ENCODE peak calls at places on chromosomes 5 and 9, in five cellular contexts. B is WERI-Rb-1, F is suprapubic skin, J is heart right ventricle, D is fibroblast of pulmonary artery. L is an unnamed sample.

GRCh38 chr9:77544491-77545000 is 103.6 kb downstream of the GNA14 start:
- DNase-seq in B (no peak), F (no peak), J (no peak), D (peak; percentile 20), L (no peak)

GRCh38 chr5:175821790-175822211 is 49.6 kb upstream of the CPLX2 start:
- DNase-seq in B (no peak), F (no peak), J (no peak), D (no peak), L (no peak)

GRCh38 chr5:180168758-180169157 is 40.3 kb downstream of the RASGEF1C start:
- DNase-seq in B (no peak), F (no peak), J (no peak), D (no peak), L (no peak)

GRCh38 chr5:141050622-141051525 is at the start of gene PCDHB1:
- DNase-seq in B (peak; percentile 30), F (no peak), J (no peak), D (no peak), L (no peak)

GRCh38 chr5:135705230-135705631 is 126.4 kb upstream of the CXCL14 start:
- DNase-seq in B (no peak), F (no peak), J (no peak), D (no peak), L (no peak)

GRCh38 chr5:81533629-81534480 is 139.9 kb upstream of the ACOT12 start:
- DNase-seq in B (no peak), F (no peak), J (no peak), D (peak; percentile 7), L (no peak)

GRCh38 chr5:5784114-5784513 is 361.6 kb downstream of the ICE1 start:
- DNase-seq in B (no peak), F (no peak), J (no peak), D (no peak), L (no peak)

GRCh38 chr5:131671994-131672655 is 37.1 kb upstream of the RAPGEF6 start:
- DNase-seq in B (no peak), F (no peak), J (no peak), D (peak; percentile 96), L (peak; percentile 63)

GRCh38 chr5:66230551-66230950 is 86.5 kb downstream of the SREK1 start:
- DNase-seq in B (no peak), F (no peak), J (no peak), D (peak; percentile 21), L (no peak)

GRCh38 chr9:118686940-118687339 is 682.3 kb downstream of the BRINP1 start:
- DNase-seq in B (no peak), F (no peak), J (no peak), D (no peak), L (no peak)

GRCh38 chr5:87302061-87302460 is 34.4 kb downstream of the RASA1 start:
- DNase-seq in B (no peak), F (no peak), J (no peak), D (peak; percentile 47), L (no peak)

GRCh38 chr5:143016777-143017374 is 246.7 kb downstream of the ARHGAP26 start:
- DNase-seq in B (peak; percentile 51), F (no peak), J (no peak), D (peak; percentile 78), L (no peak)

GRCh38 chr5:95858023-95858461 is 35.5 kb upstream of the GLRX start:
- DNase-seq in B (no peak), F (peak; percentile 84), J (no peak), D (peak; percentile 96), L (no peak)

GRCh38 chr9:95753762-95754465 is 121.6 kb upstream of the ERCC6L2 start:
- DNase-seq in B (no peak), F (no peak), J (peak; percentile 34), D (no peak), L (peak; percentile 50)

GRCh38 chr5:112848116-112848811 is 12.8 kb upstream of the SRP19 start:
- DNase-seq in B (peak; percentile 15), F (no peak), J (no peak), D (peak; percentile 80), L (peak; percentile 36)

GRCh38 chr5:75933489-75933888 is 149.7 kb upstream of the SV2C start:
- DNase-seq in B (no peak), F (no peak), J (no peak), D (no peak), L (no peak)

GRCh38 chr9:95773061-95773433 is 102.4 kb upstream of the ERCC6L2 start:
- DNase-seq in B (no peak), F (no peak), J (no peak), D (no peak), L (no peak)

GRCh38 chr5:154573011-154573410 is 95.0 kb upstream of the HAND1 start:
- DNase-seq in B (no peak), F (no peak), J (no peak), D (no peak), L (no peak)

GRCh38 chr5:139895046-139895445 is 99.4 kb downstream of the PSD2 start:
- DNase-seq in B (no peak), F (no peak), J (no peak), D (no peak), L (no peak)

GRCh38 chr5:52743970-52744369 is 43.7 kb upstream of the ITGA1 start:
- DNase-seq in B (no peak), F (no peak), J (no peak), D (peak; percentile 42), L (no peak)

GRCh38 chr5:108459661-108460170 is 77.8 kb upstream of the FBXL17 start:
- DNase-seq in B (peak; percentile 23), F (no peak), J (no peak), D (no peak), L (no peak)

GRCh38 chr9:79154806-79155205 is 417.0 kb upstream of the TLE4 start:
- DNase-seq in B (no peak), F (no peak), J (no peak), D (peak; percentile 56), L (no peak)

GRCh38 chr5:23389543-23390215 is 117.7 kb upstream of the PRDM9 start:
- DNase-seq in B (no peak), F (no peak), J (no peak), D (peak; percentile 25), L (no peak)

GRCh38 chr5:127586371-127586770 is 62.5 kb upstream of the CTXN3 start:
- DNase-seq in B (no peak), F (no peak), J (no peak), D (peak; percentile 10), L (no peak)

GRCh38 chr5:117454716-117455212 is 880.1 kb upstream of the SEMA6A start:
- DNase-seq in B (peak; percentile 67), F (peak; percentile 65), J (no peak), D (peak; percentile 27), L (no peak)

GRCh38 chr9:134635431-134636141 is 6.0 kb upstream of the COL5A1 start:
- DNase-seq in B (no peak), F (peak; percentile 51), J (no peak), D (no peak), L (no peak)

DNA sequence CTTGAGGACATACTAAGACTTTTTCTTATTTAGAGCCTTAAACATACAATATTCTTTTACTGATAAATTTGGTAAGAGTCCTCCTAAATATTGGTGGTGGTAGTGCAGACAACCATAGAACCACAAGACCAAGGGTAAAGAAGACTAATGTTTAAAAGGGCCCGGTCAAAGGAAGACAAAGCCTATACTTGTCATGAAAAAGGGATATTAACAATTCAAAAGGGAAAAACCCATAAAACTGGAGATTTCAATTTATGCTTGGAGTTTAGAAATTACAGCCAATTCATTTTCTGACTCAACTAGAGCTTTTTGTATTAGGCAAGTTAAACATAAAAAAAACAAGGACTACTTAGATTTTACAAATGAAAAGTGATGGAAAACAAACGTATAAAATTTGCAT is 24.4 kb downstream of the FEM1C start:
- DNase-seq in B (no peak), F (no peak), J (no peak), D (no peak), L (no peak)
- TF ChIP-seq CTCF in B (no peak), F (no peak), J (no peak), D (no peak), L (no peak)

GRCh38 chr9:109064963-109065701 is 51.8 kb upstream of the CTNNAL1 start:
- DNase-seq in B (no peak), F (no peak), J (no peak), D (peak; percentile 11), L (no peak)

GRCh38 chr9:109068764-109069163 is 51.0 kb downstream of the TMEM245 start:
- DNase-seq in B (no peak), F (no peak), J (no peak), D (no peak), L (no peak)

GRCh38 chr9:109062543-109062942 is 49.2 kb upstream of the CTNNAL1 start:
- DNase-seq in B (no peak), F (no peak), J (no peak), D (no peak), L (no peak)

GRCh38 chr9:109060235-109060634 is 46.9 kb upstream of the CTNNAL1 start:
- DNase-seq in B (no peak), F (no peak), J (no peak), D (no peak), L (no peak)

DNA sequence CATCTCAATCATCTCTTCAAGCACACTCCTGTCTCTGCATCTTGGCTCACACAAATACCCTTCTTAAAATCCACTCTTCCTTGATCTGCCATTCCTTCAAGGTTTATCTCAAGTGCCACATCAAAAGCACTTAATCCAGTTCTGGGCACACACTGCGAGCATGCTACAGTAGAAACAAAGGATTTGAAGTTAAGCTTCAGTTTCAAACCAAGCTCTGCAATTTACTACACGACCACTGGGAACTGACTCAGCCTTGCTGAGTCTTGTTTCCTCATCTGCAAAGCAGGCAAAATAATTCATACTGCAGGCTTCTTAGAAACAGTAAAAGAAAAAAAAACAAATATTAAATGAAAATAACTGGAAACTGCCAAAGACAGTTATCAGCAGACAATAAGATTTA is 50.5 kb upstream of the CTNNAL1 start:
- DNase-seq in B (peak; percentile 51), F (no peak), J (no peak), D (peak; percentile 4), L (no peak)
- TF ChIP-seq CTCF in B (peak; percentile 33), F (no peak), J (no peak), D (no peak), L (no peak)

GRCh38 chr9:116860509-116861120 is 173.5 kb downstream of the TRIM32 start:
- DNase-seq in B (peak; percentile 85), F (no peak), J (peak; percentile 33), D (peak; percentile 73), L (peak; percentile 28)
- TF ChIP-seq CTCF in B (peak; percentile 95), F (peak; percentile 52), J (peak; percentile 70), D (peak; percentile 84), L (peak; percentile 75)

GRCh38 chr9:117046666-117047327 is 359.7 kb downstream of the TRIM32 start:
- DNase-seq in B (no peak), F (no peak), J (no peak), D (peak; percentile 2), L (no peak)
- TF ChIP-seq CTCF in B (peak; percentile 4), F (no peak), J (no peak), D (peak; percentile 26), L (no peak)

DNA sequence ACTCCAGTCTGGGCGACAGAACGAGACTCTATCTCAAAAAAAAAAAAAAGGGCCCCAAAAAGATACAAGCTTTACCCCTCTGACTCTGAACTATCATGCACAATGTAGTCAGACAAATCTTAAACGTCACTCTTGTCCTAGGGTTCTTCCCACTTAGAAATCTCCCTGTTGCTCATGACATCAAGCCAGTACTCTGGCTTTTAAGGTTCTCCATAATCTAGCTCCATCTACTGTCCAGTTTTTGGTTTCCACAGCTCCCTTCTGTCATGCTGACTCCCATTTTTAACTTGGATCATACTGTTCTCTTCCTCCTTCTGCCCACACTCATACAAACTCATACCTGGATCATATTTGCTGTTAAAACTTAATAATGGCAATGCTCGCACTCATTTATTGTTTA is 156.7 kb upstream of the TLX3 start:
- DNase-seq in B (no peak), F (no peak), J (no peak), D (peak; percentile 41), L (no peak)
- TF ChIP-seq CTCF in B (peak; percentile 28), F (no peak), J (no peak), D (peak; percentile 33), L (peak; percentile 18)